ENCODE peak calls at places on chromosomes 6 and 20, in nine cellular contexts. R is spleen, H is endothelial cell of umbilical vein, Q is psoas muscle, A is prostate gland, C is IMR-90, Y is left lung, T is heart left ventricle, S is MM.1S. G is an unnamed sample.

GRCh38 chr20:19291024-19291817 is 78.8 kb downstream of the SLC24A3 start:
- DNase-seq in R (no peak), H (no peak), Q (no peak), A (no peak), C (no peak), Y (no peak), T (no peak), S (no peak), G (no peak)

GRCh38 chr6:170122676-170123075 is 168.2 kb downstream of the DLL1 start:
- DNase-seq in R (no peak), H (peak; percentile 25), Q (no peak), A (no peak), C (no peak), Y (no peak), T (no peak), S (no peak), G (no peak)

GRCh38 chr6:170085475-170086401 is 205.1 kb downstream of the DLL1 start:
- DNase-seq in R (peak; percentile 71), H (no peak), Q (no peak), A (no peak), C (no peak), Y (peak; percentile 24), T (no peak), S (no peak), G (no peak)

GRCh38 chr20:59955131-59955796 is 3.0 kb upstream of the CDH26 start:
- DNase-seq in R (no peak), H (peak; percentile 9), Q (no peak), A (peak; percentile 20), C (no peak), Y (no peak), T (no peak), S (peak; percentile 74), G (no peak)

GRCh38 chr6:136365781-136366354 is 76.2 kb upstream of the BCLAF1 start:
- DNase-seq in R (peak; percentile 91), H (no peak), Q (peak; percentile 34), A (peak; percentile 66), C (peak; percentile 4), Y (peak; percentile 70), T (peak; percentile 62), S (no peak), G (peak; percentile 22)

GRCh38 chr20:24118096-24118780 is 129.7 kb upstream of the GGTLC1 start:
- DNase-seq in R (no peak), H (peak; percentile 40), Q (no peak), A (no peak), C (peak; percentile 15), Y (no peak), T (no peak), S (no peak), G (no peak)

GRCh38 chr6:35562060-35562459 is 49.4 kb upstream of the TULP1 start:
- DNase-seq in R (no peak), H (no peak), Q (no peak), A (no peak), C (peak; percentile 26), Y (peak; percentile 79), T (peak; percentile 58), S (no peak), G (peak; percentile 98)

GRCh38 chr6:157762636-157763035 is 60.4 kb upstream of the SNX9 start:
- DNase-seq in R (no peak), H (peak; percentile 39), Q (no peak), A (no peak), C (no peak), Y (no peak), T (no peak), S (no peak), G (no peak)

GRCh38 chr6:68468244-68468884 is 166.7 kb upstream of the ADGRB3 start:
- DNase-seq in R (no peak), H (no peak), Q (no peak), A (no peak), C (no peak), Y (no peak), T (no peak), S (no peak), G (no peak)

GRCh38 chr6:6529275-6529674 is 59.2 kb upstream of the LY86 start:
- DNase-seq in R (no peak), H (no peak), Q (no peak), A (no peak), C (no peak), Y (no peak), T (no peak), S (no peak), G (no peak)

GRCh38 chr6:35177586-35177985 is 36.2 kb upstream of the SCUBE3 start:
- DNase-seq in R (no peak), H (no peak), Q (no peak), A (no peak), C (peak; percentile 44), Y (no peak), T (no peak), S (no peak), G (no peak)

GRCh38 chr20:10556519-10557083 is 117.2 kb downstream of the JAG1 start:
- DNase-seq in R (no peak), H (peak; percentile 28), Q (no peak), A (no peak), C (no peak), Y (no peak), T (no peak), S (no peak), G (no peak)
- H3K27ac ChIP-seq in R (no peak overlapping the region), H (no peak overlapping the region), Q (no peak overlapping the region), A (no peak overlapping the region), C (no peak overlapping the region), Y (no peak overlapping the region), T (no peak overlapping the region), S (no peak overlapping the region), G (no peak overlapping the region)

GRCh38 chr6:11552390-11552789 is 14.8 kb downstream of the TMEM170B start:
- DNase-seq in R (no peak), H (no peak), Q (no peak), A (no peak), C (no peak), Y (no peak), T (no peak), S (no peak), G (no peak)
- H3K4me3 ChIP-seq in R (no peak overlapping the region), H (no peak overlapping the region), Q (no peak overlapping the region), A (no peak overlapping the region), C (no peak overlapping the region), Y (no peak overlapping the region), T (no peak overlapping the region), S (no peak overlapping the region), G (no peak overlapping the region)

GRCh38 chr6:63882208-63882607 is 246.6 kb downstream of the PHF3 start:
- DNase-seq in R (no peak), H (no peak), Q (no peak), A (no peak), C (no peak), Y (no peak), T (no peak), S (no peak), G (no peak)
- TF ChIP-seq CTCF in R (no peak), H (no peak), Q (peak; percentile 3), A (no peak), C (no peak), Y (no peak), T (no peak), S (peak; percentile 9), G (no peak)

GRCh38 chr6:14754636-14755513 is 491.0 kb upstream of the JARID2 start:
- DNase-seq in R (no peak), H (no peak), Q (no peak), A (no peak), C (no peak), Y (no peak), T (no peak), S (no peak), G (no peak)
- H3K27ac ChIP-seq in R (no peak overlapping the region), H (no peak overlapping the region), Q (no peak overlapping the region), A (no peak overlapping the region), C (no peak overlapping the region), Y (no peak overlapping the region), T (no peak overlapping the region), S (no peak overlapping the region), G (no peak overlapping the region)

GRCh38 chr20:51542894-51543788 is 622 bp upstream of the NFATC2 start:
- DNase-seq in R (peak; percentile 81), H (no peak), Q (no peak), A (no peak), C (no peak), Y (no peak), T (no peak), S (no peak), G (peak; percentile 69)
- H3K4me3 ChIP-seq in R (peak overlapping the region; percentile 55), H (peak overlapping the region; percentile 26), Q (peak overlapping the region; percentile 75), A (peak overlapping the region; percentile 29), C (no peak overlapping the region), Y (peak overlapping the region; percentile 47), T (peak overlapping the region; percentile 43), S (peak overlapping the region; percentile 60), G (no peak overlapping the region)

GRCh38 chr20:46751856-46752255 is 42.4 kb downstream of the SLC2A10 start:
- DNase-seq in R (no peak), H (no peak), Q (no peak), A (no peak), C (no peak), Y (no peak), T (no peak), S (no peak), G (no peak)

GRCh38 chr20:46756419-46756818 is 47.0 kb downstream of the SLC2A10 start:
- DNase-seq in R (no peak), H (no peak), Q (no peak), A (no peak), C (no peak), Y (no peak), T (no peak), S (no peak), G (no peak)

GRCh38 chr20:46749164-46749563 is 39.7 kb downstream of the SLC2A10 start:
- DNase-seq in R (no peak), H (no peak), Q (no peak), A (no peak), C (no peak), Y (no peak), T (no peak), S (no peak), G (no peak)

GRCh38 chr20:46755483-46756417 is 46.3 kb downstream of the SLC2A10 start:
- DNase-seq in R (no peak), H (no peak), Q (no peak), A (no peak), C (no peak), Y (no peak), T (no peak), S (no peak), G (no peak)

DNA sequence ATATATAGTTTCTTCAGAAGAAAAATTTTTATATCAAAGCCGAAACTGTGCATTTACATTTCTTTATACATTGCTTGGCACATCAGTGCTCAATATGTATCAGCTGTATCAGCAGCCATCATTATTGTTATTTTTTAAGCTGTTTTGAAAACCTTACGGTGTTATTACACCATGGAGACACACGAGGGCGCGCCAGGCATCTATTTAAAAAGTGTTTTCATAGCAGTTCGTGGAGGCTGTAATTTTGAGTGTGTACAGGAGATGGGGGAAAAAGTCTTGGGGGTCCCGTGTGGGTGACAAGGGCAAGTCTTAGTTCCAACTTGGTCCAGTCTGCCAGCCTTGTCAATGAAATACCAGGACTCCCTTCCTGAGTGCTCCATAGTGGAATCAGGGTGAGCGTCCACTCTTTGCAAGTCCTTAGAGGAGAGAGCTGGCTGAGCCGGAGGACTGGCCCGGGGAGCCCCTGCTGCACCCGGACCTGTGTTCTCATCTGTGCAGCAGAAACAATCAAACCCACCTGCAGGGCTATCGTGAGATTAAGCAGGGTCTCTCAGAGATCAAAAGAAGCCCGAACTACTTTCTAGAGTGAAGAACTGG is 43.3 kb downstream of the SLC2A10 start:
- DNase-seq in R (no peak), H (peak; percentile 62), Q (peak; percentile 34), A (peak; percentile 33), C (peak; percentile 62), Y (peak; percentile 51), T (peak; percentile 34), S (peak; percentile 57), G (peak; percentile 61)
- TF ChIP-seq CTCF in R (peak; percentile 56), H (peak; percentile 57), Q (peak; percentile 53), A (peak; percentile 44), C (peak; percentile 80), Y (peak; percentile 63), T (peak; percentile 76), S (peak; percentile 77), G (peak; percentile 39)

G was measured in thyroid gland.